ENCODE peak calls at places on chromosomes 3 and 15, in ten cellular contexts. One of them, this sample, is unnamed.

GRCh38 chr3:66532613-66533012 is 31.8 kb upstream of the LRIG1 start:
- DNase-seq in tibial artery: no peak
- DNase-seq in MCF 10A: no peak
- DNase-seq in RWPE2: no peak
- DNase-seq in endodermal cell: no peak
- DNase-seq in GM12864: no peak
- DNase-seq in BJ: no peak
- DNase-seq in lung: no peak
- DNase-seq in GM12865: no peak
- DNase-seq in H9: no peak
- DNase-seq in this sample: no peak

GRCh38 chr15:80179025-80179759 is 26.4 kb downstream of the FAH start:
- DNase-seq in GM12865: no peak
- DNase-seq in RWPE2: no peak
- DNase-seq in tibial artery: no peak
- DNase-seq in H9: no peak
- DNase-seq in GM12864: no peak
- DNase-seq in BJ: peak; percentile 78
- DNase-seq in endodermal cell: no peak
- DNase-seq in lung: no peak
- DNase-seq in MCF 10A: peak; percentile 86
- DNase-seq in this sample: no peak

GRCh38 chr3:139746481-139746880 is 68.7 kb upstream of the NMNAT3 start:
- DNase-seq in lung: no peak
- DNase-seq in tibial artery: no peak
- DNase-seq in BJ: no peak
- DNase-seq in H9: no peak
- DNase-seq in endodermal cell: no peak
- DNase-seq in MCF 10A: no peak
- DNase-seq in GM12864: no peak
- DNase-seq in GM12865: no peak
- DNase-seq in RWPE2: no peak
- DNase-seq in this sample: no peak

GRCh38 chr3:122918576-122919290 is 108.8 kb downstream of the SEMA5B start:
- DNase-seq in tibial artery: no peak
- DNase-seq in GM12865: no peak
- DNase-seq in endodermal cell: peak; percentile 51
- DNase-seq in RWPE2: no peak
- DNase-seq in MCF 10A: peak; percentile 20
- DNase-seq in lung: no peak
- DNase-seq in GM12864: no peak
- DNase-seq in BJ: no peak
- DNase-seq in H9: no peak
- DNase-seq in this sample: no peak

GRCh38 chr3:64026346-64026745 is 3.1 kb upstream of the PSMD6 start:
- DNase-seq in tibial artery: no peak
- DNase-seq in endodermal cell: no peak
- DNase-seq in RWPE2: no peak
- DNase-seq in H9: no peak
- DNase-seq in MCF 10A: no peak
- DNase-seq in GM12864: no peak
- DNase-seq in BJ: no peak
- DNase-seq in GM12865: no peak
- DNase-seq in lung: no peak
- DNase-seq in this sample: no peak

GRCh38 chr15:101156509-101157159 is 95.2 kb downstream of the CHSY1 start:
- DNase-seq in endodermal cell: no peak
- DNase-seq in lung: no peak
- DNase-seq in MCF 10A: no peak
- DNase-seq in H9: no peak
- DNase-seq in GM12865: peak; percentile 93
- DNase-seq in BJ: no peak
- DNase-seq in GM12864: peak; percentile 78
- DNase-seq in RWPE2: peak; percentile 45
- DNase-seq in tibial artery: no peak
- DNase-seq in this sample: no peak

GRCh38 chr3:79737530-79737929 is 30.3 kb downstream of the ROBO1 start:
- DNase-seq in GM12865: no peak
- DNase-seq in H9: no peak
- DNase-seq in MCF 10A: no peak
- DNase-seq in tibial artery: no peak
- DNase-seq in endodermal cell: no peak
- DNase-seq in RWPE2: no peak
- DNase-seq in BJ: no peak
- DNase-seq in GM12864: no peak
- DNase-seq in lung: no peak
- DNase-seq in this sample: no peak

GRCh38 chr3:60423556-60423955 is 827.7 kb downstream of the FHIT start:
- DNase-seq in GM12864: no peak
- DNase-seq in H9: no peak
- DNase-seq in RWPE2: no peak
- DNase-seq in BJ: no peak
- DNase-seq in lung: no peak
- DNase-seq in GM12865: no peak
- DNase-seq in MCF 10A: no peak
- DNase-seq in tibial artery: no peak
- DNase-seq in endodermal cell: no peak
- DNase-seq in this sample: no peak

GRCh38 chr3:113151475-113152031 is 59.8 kb upstream of the BOC start:
- DNase-seq in H9: no peak
- DNase-seq in GM12865: no peak
- DNase-seq in tibial artery: peak; percentile 52
- DNase-seq in endodermal cell: no peak
- DNase-seq in RWPE2: no peak
- DNase-seq in lung: no peak
- DNase-seq in BJ: no peak
- DNase-seq in MCF 10A: no peak
- DNase-seq in GM12864: no peak
- DNase-seq in this sample: no peak

GRCh38 chr3:100260081-100260684 is 609 bp upstream of the TBC1D23 start:
- DNase-seq in GM12864: no peak
- DNase-seq in endodermal cell: peak; percentile 69
- DNase-seq in MCF 10A: peak; percentile 22
- DNase-seq in lung: peak; percentile 42
- DNase-seq in tibial artery: peak; percentile 37
- DNase-seq in BJ: no peak
- DNase-seq in GM12865: peak; percentile 27
- DNase-seq in RWPE2: no peak
- DNase-seq in H9: peak; percentile 55
- DNase-seq in this sample: peak; percentile 46

GRCh38 chr3:31421280-31422048 is 111.3 kb upstream of the STT3B start:
- DNase-seq in endodermal cell: no peak
- DNase-seq in BJ: no peak
- DNase-seq in lung: no peak
- DNase-seq in tibial artery: no peak
- DNase-seq in RWPE2: no peak
- DNase-seq in GM12864: no peak
- DNase-seq in MCF 10A: no peak
- DNase-seq in GM12865: peak; percentile 64
- DNase-seq in H9: no peak
- DNase-seq in this sample: no peak

GRCh38 chr15:97806731-97807130 is 153.8 kb upstream of the ARRDC4 start:
- DNase-seq in RWPE2: no peak
- DNase-seq in BJ: no peak
- DNase-seq in GM12865: no peak
- DNase-seq in GM12864: no peak
- DNase-seq in MCF 10A: no peak
- DNase-seq in H9: no peak
- DNase-seq in tibial artery: no peak
- DNase-seq in lung: no peak
- DNase-seq in endodermal cell: no peak
- DNase-seq in this sample: no peak

GRCh38 chr3:70744536-70744935 is 432.1 kb upstream of the MDFIC2 start:
- DNase-seq in RWPE2: no peak
- DNase-seq in H9: no peak
- DNase-seq in lung: no peak
- DNase-seq in GM12865: no peak
- DNase-seq in MCF 10A: no peak
- DNase-seq in BJ: no peak
- DNase-seq in GM12864: no peak
- DNase-seq in endodermal cell: no peak
- DNase-seq in tibial artery: no peak
- DNase-seq in this sample: no peak

GRCh38 chr15:99962006-99962561 is 228.8 kb upstream of the LYSMD4 start:
- DNase-seq in endodermal cell: peak; percentile 12
- DNase-seq in MCF 10A: no peak
- DNase-seq in BJ: no peak
- DNase-seq in RWPE2: peak; percentile 48
- DNase-seq in lung: no peak
- DNase-seq in tibial artery: no peak
- DNase-seq in GM12864: no peak
- DNase-seq in H9: no peak
- DNase-seq in GM12865: no peak
- DNase-seq in this sample: no peak

GRCh38 chr15:44738340-44738984 is 2.1 kb downstream of the TRIM69 start:
- DNase-seq in GM12865: peak; percentile 65
- DNase-seq in GM12864: no peak
- DNase-seq in RWPE2: no peak
- DNase-seq in MCF 10A: peak; percentile 69
- DNase-seq in lung: no peak
- DNase-seq in tibial artery: no peak
- DNase-seq in endodermal cell: no peak
- DNase-seq in H9: no peak
- DNase-seq in BJ: peak; percentile 12
- DNase-seq in this sample: no peak

GRCh38 chr3:108036401-108036800 is 54.4 kb downstream of the CD47 start:
- DNase-seq in GM12865: no peak
- DNase-seq in endodermal cell: no peak
- DNase-seq in tibial artery: no peak
- DNase-seq in lung: no peak
- DNase-seq in GM12864: no peak
- DNase-seq in BJ: no peak
- DNase-seq in RWPE2: no peak
- DNase-seq in H9: no peak
- DNase-seq in MCF 10A: no peak
- DNase-seq in this sample: no peak

GRCh38 chr3:194905696-194906095 is 220.0 kb downstream of the FAM43A start:
- DNase-seq in endodermal cell: no peak
- DNase-seq in GM12865: no peak
- DNase-seq in MCF 10A: peak; percentile 18
- DNase-seq in lung: no peak
- DNase-seq in H9: no peak
- DNase-seq in BJ: no peak
- DNase-seq in tibial artery: no peak
- DNase-seq in RWPE2: no peak
- DNase-seq in GM12864: no peak
- DNase-seq in this sample: no peak

GRCh38 chr3:5197022-5197421 is 9.5 kb downstream of the EDEM1 start:
- DNase-seq in GM12864: no peak
- DNase-seq in GM12865: no peak
- DNase-seq in lung: no peak
- DNase-seq in tibial artery: no peak
- DNase-seq in BJ: no peak
- DNase-seq in MCF 10A: peak; percentile 64
- DNase-seq in H9: no peak
- DNase-seq in endodermal cell: no peak
- DNase-seq in RWPE2: no peak
- DNase-seq in this sample: no peak

GRCh38 chr15:99729920-99730319 is 3.3 kb downstream of the LYSMD4 start:
- DNase-seq in GM12864: no peak
- DNase-seq in endodermal cell: peak; percentile 79
- DNase-seq in RWPE2: no peak
- DNase-seq in H9: no peak
- DNase-seq in tibial artery: peak; percentile 39
- DNase-seq in GM12865: peak; percentile 37
- DNase-seq in BJ: no peak
- DNase-seq in MCF 10A: peak; percentile 49
- DNase-seq in lung: no peak
- DNase-seq in this sample: peak; percentile 51

GRCh38 chr3:136946978-136947377 is 10.8 kb upstream of the IL20RB start:
- DNase-seq in GM12864: no peak
- DNase-seq in BJ: no peak
- DNase-seq in RWPE2: no peak
- DNase-seq in endodermal cell: no peak
- DNase-seq in H9: no peak
- DNase-seq in tibial artery: no peak
- DNase-seq in MCF 10A: no peak
- DNase-seq in GM12865: no peak
- DNase-seq in lung: no peak
- DNase-seq in this sample: no peak
- TF ChIP-seq CTCF in GM12864: no peak
- TF ChIP-seq CTCF in BJ: no peak
- TF ChIP-seq CTCF in RWPE2: no peak
- TF ChIP-seq CTCF in endodermal cell: no peak
- TF ChIP-seq CTCF in H9: no peak
- TF ChIP-seq CTCF in tibial artery: no peak
- TF ChIP-seq CTCF in MCF 10A: no peak
- TF ChIP-seq CTCF in GM12865: no peak
- TF ChIP-seq CTCF in lung: no peak
- TF ChIP-seq CTCF in this sample: no peak

GRCh38 chr3:151067158-151067557 is 18.3 kb upstream of the MED12L start:
- DNase-seq in BJ: no peak
- DNase-seq in tibial artery: no peak
- DNase-seq in GM12865: peak; percentile 45
- DNase-seq in MCF 10A: peak; percentile 38
- DNase-seq in RWPE2: no peak
- DNase-seq in H9: peak; percentile 42
- DNase-seq in GM12864: no peak
- DNase-seq in endodermal cell: peak; percentile 61
- DNase-seq in lung: no peak
- DNase-seq in this sample: no peak
- TF ChIP-seq CTCF in BJ: no peak
- TF ChIP-seq CTCF in tibial artery: no peak
- TF ChIP-seq CTCF in GM12865: peak; percentile 42
- TF ChIP-seq CTCF in MCF 10A: no peak
- TF ChIP-seq CTCF in RWPE2: peak; percentile 29
- TF ChIP-seq CTCF in H9: peak; percentile 65
- TF ChIP-seq CTCF in GM12864: peak; percentile 58
- TF ChIP-seq CTCF in endodermal cell: peak; percentile 66
- TF ChIP-seq CTCF in lung: no peak
- TF ChIP-seq CTCF in this sample: no peak

GRCh38 chr3:111539351-111540331 is 2.4 kb upstream of the CD96 start:
- DNase-seq in GM12864: no peak
- DNase-seq in lung: peak; percentile 49
- DNase-seq in RWPE2: peak; percentile 62
- DNase-seq in tibial artery: no peak
- DNase-seq in BJ: no peak
- DNase-seq in GM12865: peak; percentile 52
- DNase-seq in H9: peak; percentile 73
- DNase-seq in MCF 10A: peak; percentile 64
- DNase-seq in endodermal cell: peak; percentile 89
- DNase-seq in this sample: peak; percentile 69
- TF ChIP-seq CTCF in GM12864: peak; percentile 80
- TF ChIP-seq CTCF in lung: peak; percentile 65
- TF ChIP-seq CTCF in RWPE2: peak; percentile 93
- TF ChIP-seq CTCF in tibial artery: peak; percentile 38
- TF ChIP-seq CTCF in BJ: peak; percentile 81
- TF ChIP-seq CTCF in GM12865: peak; percentile 65
- TF ChIP-seq CTCF in H9: peak; percentile 95
- TF ChIP-seq CTCF in MCF 10A: peak; percentile 61
- TF ChIP-seq CTCF in endodermal cell: peak; percentile 95
- TF ChIP-seq CTCF in this sample: peak; percentile 26

DNA sequence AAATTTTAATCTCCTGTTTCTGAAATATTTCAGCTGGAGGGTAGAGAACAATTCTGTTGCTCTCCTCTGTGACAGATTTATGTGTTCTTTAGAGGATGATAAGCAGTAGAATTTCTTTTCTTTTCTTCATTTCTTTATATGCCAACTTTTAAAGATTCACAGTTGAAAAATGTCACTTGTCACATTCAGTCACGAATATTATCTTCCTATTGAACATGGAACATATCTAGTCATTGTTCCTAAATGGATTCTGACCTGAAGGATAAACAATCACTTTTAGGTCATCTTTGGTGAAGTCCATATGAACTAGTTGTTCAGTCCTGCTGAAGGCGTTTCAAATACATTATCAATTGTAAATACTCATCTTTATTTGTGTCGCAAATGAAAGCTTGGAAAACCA is 585.6 kb upstream of the DPPA4 start:
- DNase-seq in GM12864: no peak
- DNase-seq in endodermal cell: no peak
- DNase-seq in lung: no peak
- DNase-seq in RWPE2: no peak
- DNase-seq in H9: no peak
- DNase-seq in MCF 10A: no peak
- DNase-seq in BJ: no peak
- DNase-seq in GM12865: no peak
- DNase-seq in tibial artery: no peak
- DNase-seq in this sample: no peak
- TF ChIP-seq CTCF in GM12864: no peak
- TF ChIP-seq CTCF in endodermal cell: no peak
- TF ChIP-seq CTCF in lung: no peak
- TF ChIP-seq CTCF in RWPE2: no peak
- TF ChIP-seq CTCF in H9: no peak
- TF ChIP-seq CTCF in MCF 10A: no peak
- TF ChIP-seq CTCF in BJ: no peak
- TF ChIP-seq CTCF in GM12865: no peak
- TF ChIP-seq CTCF in tibial artery: no peak
- TF ChIP-seq CTCF in this sample: no peak

This sample was measured in endothelial cell.